ENCODE peak calls at places on chromosome 12, in five cellular contexts. One of them, this sample, is unnamed.

GRCh38 chr12:25764892-25765291 is 193.6 kb upstream of the RASSF8 start:
- DNase-seq in ovary: no peak
- DNase-seq in sigmoid colon: no peak
- DNase-seq in adrenal gland: no peak
- DNase-seq in upper lobe of left lung: no peak
- DNase-seq in this sample: no peak

GRCh38 chr12:119603767-119604166 is 10.2 kb downstream of the TMEM233 start:
- DNase-seq in upper lobe of left lung: no peak
- DNase-seq in sigmoid colon: no peak
- DNase-seq in ovary: no peak
- DNase-seq in adrenal gland: no peak
- DNase-seq in this sample: no peak

GRCh38 chr12:56803750-56804149 is 40.6 kb downstream of the HSD17B6 start:
- DNase-seq in adrenal gland: peak; percentile 36
- DNase-seq in upper lobe of left lung: no peak
- DNase-seq in ovary: no peak
- DNase-seq in sigmoid colon: peak; percentile 77
- DNase-seq in this sample: peak; percentile 75

GRCh38 chr12:10584415-10584814 is 29.0 kb downstream of the MAGOHB start:
- DNase-seq in adrenal gland: no peak
- DNase-seq in sigmoid colon: no peak
- DNase-seq in ovary: no peak
- DNase-seq in upper lobe of left lung: no peak
- DNase-seq in this sample: no peak

GRCh38 chr12:3333583-3333982 is 157.4 kb upstream of the PRMT8 start:
- DNase-seq in adrenal gland: no peak
- DNase-seq in upper lobe of left lung: no peak
- DNase-seq in sigmoid colon: peak; percentile 57
- DNase-seq in ovary: no peak
- DNase-seq in this sample: no peak

GRCh38 chr12:44157359-44157758 is 321.5 kb downstream of the TMEM117 start:
- DNase-seq in upper lobe of left lung: no peak
- DNase-seq in ovary: no peak
- DNase-seq in sigmoid colon: no peak
- DNase-seq in adrenal gland: no peak
- DNase-seq in this sample: no peak

GRCh38 chr12:5797661-5798060 is 147.4 kb downstream of the ANO2 start:
- DNase-seq in ovary: no peak
- DNase-seq in sigmoid colon: no peak
- DNase-seq in upper lobe of left lung: no peak
- DNase-seq in adrenal gland: no peak
- DNase-seq in this sample: no peak

GRCh38 chr12:39227218-39227617 is 215.7 kb downstream of the KIF21A start:
- DNase-seq in adrenal gland: no peak
- DNase-seq in ovary: no peak
- DNase-seq in upper lobe of left lung: no peak
- DNase-seq in sigmoid colon: no peak
- DNase-seq in this sample: no peak

GRCh38 chr12:64610660-64611429 is 550 bp downstream of the RASSF3 start:
- DNase-seq in sigmoid colon: peak; percentile 81
- DNase-seq in ovary: peak; percentile 54
- DNase-seq in upper lobe of left lung: peak; percentile 72
- DNase-seq in adrenal gland: peak; percentile 70
- DNase-seq in this sample: peak; percentile 70

GRCh38 chr12:91053951-91054715 is 3.7 kb downstream of the KERA start:
- DNase-seq in sigmoid colon: peak; percentile 57
- DNase-seq in upper lobe of left lung: no peak
- DNase-seq in adrenal gland: no peak
- DNase-seq in ovary: peak; percentile 17
- DNase-seq in this sample: no peak

GRCh38 chr12:25025260-25025659 is 76.4 kb upstream of the BCAT1 start:
- DNase-seq in ovary: no peak
- DNase-seq in sigmoid colon: no peak
- DNase-seq in upper lobe of left lung: no peak
- DNase-seq in adrenal gland: no peak
- DNase-seq in this sample: no peak

GRCh38 chr12:114403044-114403689 is 2.8 kb downstream of the TBX5 start:
- DNase-seq in sigmoid colon: no peak
- DNase-seq in ovary: no peak
- DNase-seq in adrenal gland: no peak
- DNase-seq in upper lobe of left lung: no peak
- DNase-seq in this sample: no peak

GRCh38 chr12:10873374-10873773 is 10.7 kb downstream of the PRH1 start:
- DNase-seq in adrenal gland: no peak
- DNase-seq in upper lobe of left lung: no peak
- DNase-seq in sigmoid colon: no peak
- DNase-seq in ovary: no peak
- DNase-seq in this sample: no peak

GRCh38 chr12:11807453-11807852 is 158.0 kb downstream of the ETV6 start:
- DNase-seq in adrenal gland: no peak
- DNase-seq in ovary: no peak
- DNase-seq in sigmoid colon: no peak
- DNase-seq in upper lobe of left lung: no peak
- DNase-seq in this sample: no peak

GRCh38 chr12:123076604-123077297 is 74.1 kb downstream of the PITPNM2 start:
- DNase-seq in adrenal gland: no peak
- DNase-seq in ovary: no peak
- DNase-seq in upper lobe of left lung: peak; percentile 65
- DNase-seq in sigmoid colon: no peak
- DNase-seq in this sample: no peak

GRCh38 chr12:7107181-7108041 is 1.6 kb downstream of the C1RL start:
- DNase-seq in sigmoid colon: peak; percentile 67
- DNase-seq in upper lobe of left lung: peak; percentile 52
- DNase-seq in ovary: no peak
- DNase-seq in adrenal gland: no peak
- DNase-seq in this sample: no peak

GRCh38 chr12:6450869-6451347 is 934 bp upstream of the TAPBPL start:
- DNase-seq in adrenal gland: no peak
- DNase-seq in upper lobe of left lung: no peak
- DNase-seq in sigmoid colon: peak; percentile 83
- DNase-seq in ovary: peak; percentile 47
- DNase-seq in this sample: peak; percentile 58

GRCh38 chr12:112876506-112876905 is 30.3 kb upstream of the OAS1 start:
- DNase-seq in upper lobe of left lung: no peak
- DNase-seq in sigmoid colon: no peak
- DNase-seq in adrenal gland: no peak
- DNase-seq in ovary: no peak
- DNase-seq in this sample: no peak

GRCh38 chr12:124862768-124863408 is 776 bp downstream of the SCARB1 start:
- DNase-seq in ovary: no peak
- DNase-seq in adrenal gland: peak; percentile 67
- DNase-seq in sigmoid colon: no peak
- DNase-seq in upper lobe of left lung: peak; percentile 30
- DNase-seq in this sample: peak; percentile 46

GRCh38 chr12:63226792-63227463 is 75.9 kb upstream of the AVPR1A start:
- DNase-seq in upper lobe of left lung: no peak
- DNase-seq in sigmoid colon: no peak
- DNase-seq in ovary: no peak
- DNase-seq in adrenal gland: no peak
- DNase-seq in this sample: no peak

GRCh38 chr12:6552140-6552551 is 3.7 kb downstream of the IFFO1 start:
- DNase-seq in upper lobe of left lung: no peak
- DNase-seq in ovary: no peak
- DNase-seq in sigmoid colon: peak; percentile 88
- DNase-seq in adrenal gland: peak; percentile 57
- DNase-seq in this sample: no peak

GRCh38 chr12:55044135-55044534 is 24.4 kb downstream of the NEUROD4 start:
- DNase-seq in ovary: no peak
- DNase-seq in sigmoid colon: no peak
- DNase-seq in upper lobe of left lung: no peak
- DNase-seq in adrenal gland: no peak
- DNase-seq in this sample: no peak

GRCh38 chr12:55051197-55051920 is 31.6 kb downstream of the NEUROD4 start:
- DNase-seq in ovary: no peak
- DNase-seq in sigmoid colon: no peak
- DNase-seq in adrenal gland: no peak
- DNase-seq in upper lobe of left lung: no peak
- DNase-seq in this sample: no peak

DNA sequence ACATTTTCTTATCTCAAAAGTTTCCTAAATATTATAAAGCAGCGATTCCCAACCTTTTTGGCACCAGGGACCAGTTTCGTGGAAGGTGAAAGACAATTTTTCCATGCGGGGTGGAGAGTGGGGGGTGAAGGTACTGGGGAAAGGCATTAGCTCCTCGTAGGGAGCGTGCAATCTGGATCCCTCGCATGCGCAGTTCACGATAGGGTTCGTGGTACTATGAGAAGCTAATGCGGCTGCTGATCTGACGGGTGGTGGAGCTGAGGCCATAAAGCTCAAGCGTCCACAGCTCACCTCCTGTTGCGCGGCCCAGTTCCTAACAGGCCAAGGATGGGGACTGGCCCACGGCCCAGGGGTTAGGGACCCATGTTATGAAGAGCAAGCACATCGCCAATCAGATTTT is 29.9 kb downstream of the NEUROD4 start:
- DNase-seq in sigmoid colon: no peak
- DNase-seq in upper lobe of left lung: no peak
- DNase-seq in adrenal gland: no peak
- DNase-seq in ovary: no peak
- DNase-seq in this sample: no peak
- H3K27me3 ChIP-seq in sigmoid colon: no peaks in the 10 kb centered on the region
- H3K27me3 ChIP-seq in upper lobe of left lung: no peaks in the 10 kb centered on the region
- H3K27me3 ChIP-seq in adrenal gland: no peaks in the 10 kb centered on the region
- H3K27me3 ChIP-seq in ovary: no peaks in the 10 kb centered on the region
- H3K27me3 ChIP-seq in this sample: no peaks in the 10 kb centered on the region

GRCh38 chr12:52050771-52051541 is at the start of gene NR4A1:
- DNase-seq in ovary: peak; percentile 99
- DNase-seq in upper lobe of left lung: peak; percentile 98
- DNase-seq in sigmoid colon: peak; percentile 100
- DNase-seq in adrenal gland: peak; percentile 99
- DNase-seq in this sample: peak; percentile 95
- H3K4me1 ChIP-seq in ovary: peaks cover 12% of the 10 kb centered on the region
- H3K4me1 ChIP-seq in upper lobe of left lung: peaks cover 39% of the 10 kb centered on the region
- H3K4me1 ChIP-seq in sigmoid colon: peaks cover 54% of the 10 kb centered on the region
- H3K4me1 ChIP-seq in adrenal gland: peaks cover 13% of the 10 kb centered on the region
- H3K4me1 ChIP-seq in this sample: peaks cover 4% of the 10 kb centered on the region

GRCh38 chr12:95804296-95804695 is 13.7 kb upstream of the NTN4 start:
- DNase-seq in sigmoid colon: no peak
- DNase-seq in upper lobe of left lung: no peak
- DNase-seq in ovary: no peak
- DNase-seq in adrenal gland: no peak
- DNase-seq in this sample: no peak

GRCh38 chr12:95810411-95810810 is 19.8 kb upstream of the NTN4 start:
- DNase-seq in adrenal gland: no peak
- DNase-seq in sigmoid colon: no peak
- DNase-seq in ovary: no peak
- DNase-seq in upper lobe of left lung: no peak
- DNase-seq in this sample: no peak

GRCh38 chr12:95805864-95806669 is 15.5 kb upstream of the NTN4 start:
- DNase-seq in upper lobe of left lung: no peak
- DNase-seq in sigmoid colon: no peak
- DNase-seq in ovary: no peak
- DNase-seq in adrenal gland: no peak
- DNase-seq in this sample: no peak

GRCh38 chr12:95808146-95808545 is 17.6 kb upstream of the NTN4 start:
- DNase-seq in adrenal gland: no peak
- DNase-seq in ovary: no peak
- DNase-seq in upper lobe of left lung: no peak
- DNase-seq in sigmoid colon: no peak
- DNase-seq in this sample: no peak

GRCh38 chr12:95809000-95809680 is 18.6 kb upstream of the NTN4 start:
- DNase-seq in upper lobe of left lung: no peak
- DNase-seq in adrenal gland: no peak
- DNase-seq in ovary: no peak
- DNase-seq in sigmoid colon: no peak
- DNase-seq in this sample: no peak
- TF ChIP-seq POLR2A in upper lobe of left lung: no peak
- TF ChIP-seq POLR2A in adrenal gland: no peak
- TF ChIP-seq POLR2A in ovary: no peak
- TF ChIP-seq POLR2A in sigmoid colon: no peak
- TF ChIP-seq POLR2A in this sample: no peak

GRCh38 chr12:27973487-27973890 is 956 bp upstream of the PTHLH start:
- DNase-seq in adrenal gland: no peak
- DNase-seq in ovary: no peak
- DNase-seq in upper lobe of left lung: no peak
- DNase-seq in sigmoid colon: no peak
- DNase-seq in this sample: no peak

GRCh38 chr12:27974735-27975221 is 2.2 kb upstream of the PTHLH start:
- DNase-seq in sigmoid colon: no peak
- DNase-seq in ovary: no peak
- DNase-seq in adrenal gland: no peak
- DNase-seq in upper lobe of left lung: no peak
- DNase-seq in this sample: no peak

GRCh38 chr12:27972721-27973120 is at the start of gene PTHLH:
- DNase-seq in ovary: no peak
- DNase-seq in upper lobe of left lung: no peak
- DNase-seq in sigmoid colon: no peak
- DNase-seq in adrenal gland: no peak
- DNase-seq in this sample: no peak

GRCh38 chr12:27979145-27979544 is 6.6 kb upstream of the PTHLH start:
- DNase-seq in upper lobe of left lung: no peak
- DNase-seq in ovary: no peak
- DNase-seq in sigmoid colon: no peak
- DNase-seq in adrenal gland: no peak
- DNase-seq in this sample: no peak

DNA sequence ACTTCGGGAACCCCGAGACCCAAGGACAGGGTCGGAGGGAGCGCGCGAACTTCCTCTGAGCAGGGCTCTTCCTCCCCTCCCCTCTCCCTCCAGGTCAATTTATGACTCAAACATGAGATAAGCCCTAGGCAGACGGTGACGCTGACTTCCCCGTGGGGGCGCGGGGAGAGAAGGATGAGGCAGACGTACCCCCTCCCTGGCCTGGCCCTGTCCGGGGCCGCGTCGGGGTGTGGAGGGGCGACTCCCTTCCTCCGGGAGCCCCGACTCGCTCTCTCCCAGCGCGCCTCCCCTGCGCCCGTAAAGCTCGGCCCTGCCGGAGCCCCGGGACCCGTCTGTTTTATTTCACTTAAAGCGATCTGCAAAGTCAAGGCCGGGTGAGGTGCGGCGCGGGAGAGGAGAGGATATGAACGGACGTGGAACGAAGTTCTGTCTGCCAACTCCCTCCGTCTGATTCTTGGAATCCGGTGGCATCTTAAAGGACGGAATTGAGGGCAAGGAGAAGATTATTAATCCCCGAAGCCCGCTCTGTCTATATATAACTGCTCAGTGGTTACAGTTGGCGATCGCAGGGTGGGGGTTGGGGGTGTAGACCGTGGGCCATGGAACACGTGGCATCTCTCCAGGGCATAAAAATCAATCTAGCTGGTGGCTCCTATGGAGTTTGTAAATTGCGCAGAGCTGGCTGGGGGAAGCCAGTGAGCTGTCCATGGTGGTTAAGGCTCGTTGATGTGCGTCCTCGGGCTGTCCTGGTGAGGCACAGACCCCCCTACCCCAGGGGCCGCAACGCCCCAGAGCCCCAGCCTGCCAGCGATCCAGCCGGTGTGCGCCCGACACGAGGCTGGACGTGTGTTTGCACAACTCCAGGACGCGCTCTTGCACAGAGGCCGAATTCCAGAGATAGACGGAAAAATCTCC is 2.9 kb upstream of the PTHLH start:
- DNase-seq in upper lobe of left lung: no peak
- DNase-seq in adrenal gland: no peak
- DNase-seq in sigmoid colon: peak; percentile 65
- DNase-seq in ovary: no peak
- DNase-seq in this sample: peak; percentile 23
- H3K27me3 ChIP-seq in upper lobe of left lung: no peaks in the 10 kb centered on the region
- H3K27me3 ChIP-seq in adrenal gland: peaks cover 38% of the 10 kb centered on the region
- H3K27me3 ChIP-seq in sigmoid colon: peaks cover 62% of the 10 kb centered on the region
- H3K27me3 ChIP-seq in ovary: no peaks in the 10 kb centered on the region
- H3K27me3 ChIP-seq in this sample: peaks cover 9% of the 10 kb centered on the region

This sample was measured in right lobe of liver.